ENCODE peak calls at places on chromosomes 5 and 9, in nine cellular contexts. S is progenitor cell of endocrine pancreas, Y is stomach, H is pancreas, Q is nephron progenitor cell, B is neural progenitor cell, A is omental fat pad, R is HFFc6, P is tibial nerve. N is an unnamed sample.

GRCh38 chr9:17219261-17219660 is 84.4 kb downstream of the CNTLN start:
- DNase-seq in S (no peak), Y (no peak), H (no peak), Q (no peak), B (no peak), A (no peak), R (no peak), P (no peak), N (no peak)

GRCh38 chr9:124369236-124369797 is 45.9 kb downstream of the PSMB7 start:
- DNase-seq in S (no peak), Y (no peak), H (no peak), Q (no peak), B (no peak), A (no peak), R (no peak), P (no peak), N (no peak)

GRCh38 chr5:62183727-62184126 is 122.3 kb upstream of the KIF2A start:
- DNase-seq in S (no peak), Y (no peak), H (no peak), Q (no peak), B (no peak), A (no peak), R (no peak), P (no peak), N (no peak)

GRCh38 chr5:74056789-74057164 is 430.8 kb downstream of the ARHGEF28 start:
- DNase-seq in S (no peak), Y (peak), H (peak), Q (no peak), B (no peak), A (no peak), R (peak), P (no peak), N (no peak)

GRCh38 chr5:75405296-75405695 is 68.3 kb downstream of the HMGCR start:
- DNase-seq in S (no peak), Y (no peak), H (no peak), Q (no peak), B (no peak), A (no peak), R (peak), P (no peak), N (no peak)

GRCh38 chr5:16737620-16738364 is 121.0 kb upstream of the RETREG1 start:
- DNase-seq in S (no peak), Y (no peak), H (no peak), Q (no peak), B (peak), A (no peak), R (no peak), P (no peak), N (no peak)

GRCh38 chr9:20191239-20191840 is 402.5 kb upstream of the SLC24A2 start:
- DNase-seq in S (no peak), Y (no peak), H (no peak), Q (no peak), B (no peak), A (no peak), R (peak), P (no peak), N (no peak)

GRCh38 chr9:134995792-134996120 is 78.0 kb upstream of the FCN1 start:
- DNase-seq in S (no peak), Y (no peak), H (no peak), Q (no peak), B (no peak), A (no peak), R (no peak), P (no peak), N (no peak)

GRCh38 chr5:161002571-161003074 is 150.6 kb upstream of the ATP10B start:
- DNase-seq in S (no peak), Y (no peak), H (no peak), Q (no peak), B (no peak), A (no peak), R (no peak), P (no peak), N (no peak)

GRCh38 chr9:90100014-90100413 is 495.2 kb downstream of the GADD45G start:
- DNase-seq in S (no peak), Y (no peak), H (no peak), Q (no peak), B (no peak), A (no peak), R (no peak), P (no peak), N (no peak)

GRCh38 chr9:22986556-22986955 is 539.9 kb downstream of the DMRTA1 start:
- DNase-seq in S (no peak), Y (no peak), H (no peak), Q (no peak), B (peak), A (no peak), R (no peak), P (no peak), N (no peak)
- TF ChIP-seq CTCF in S (peak), Y (no peak), H (no peak), Q (no peak), B (peak), A (no peak), R (peak), P (no peak), N (no peak)

GRCh38 chr5:41638685-41639084 is 128.3 kb upstream of the PLCXD3 start:
- DNase-seq in S (no peak), Y (no peak), H (no peak), Q (no peak), B (no peak), A (no peak), R (no peak), P (no peak), N (no peak)

GRCh38 chr5:41637869-41638268 is 127.5 kb upstream of the PLCXD3 start:
- DNase-seq in S (no peak), Y (no peak), H (no peak), Q (no peak), B (no peak), A (no peak), R (no peak), P (no peak), N (no peak)

GRCh38 chr5:41641621-41642020 is 131.2 kb upstream of the PLCXD3 start:
- DNase-seq in S (no peak), Y (no peak), H (no peak), Q (no peak), B (no peak), A (no peak), R (peak), P (no peak), N (no peak)

GRCh38 chr5:41637424-41637823 is 127.0 kb upstream of the PLCXD3 start:
- DNase-seq in S (no peak), Y (no peak), H (no peak), Q (no peak), B (peak), A (no peak), R (no peak), P (no peak), N (no peak)

DNA sequence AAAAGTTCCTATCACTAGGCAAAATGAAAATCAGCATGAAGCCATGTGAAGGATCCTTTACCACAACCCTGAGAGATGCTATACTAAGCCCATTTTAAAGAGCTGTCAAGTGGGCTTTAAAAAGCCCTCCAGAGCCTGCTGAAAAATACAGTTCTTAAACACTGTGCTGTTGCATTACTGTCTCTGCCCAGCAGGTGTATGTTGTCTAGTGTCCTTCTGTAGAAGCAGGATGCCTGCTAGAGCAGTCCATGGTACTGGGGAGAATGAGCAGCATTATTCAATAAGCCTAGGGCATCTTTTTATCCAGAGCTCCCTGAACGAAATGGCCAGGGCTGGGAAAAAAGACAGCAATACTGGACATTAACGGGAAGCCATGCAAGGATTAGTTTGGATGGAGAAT is 126.2 kb upstream of the PLCXD3 start:
- DNase-seq in S (no peak), Y (no peak), H (no peak), Q (peak), B (peak), A (no peak), R (peak), P (no peak), N (no peak)
- TF ChIP-seq CTCF in S (peak), Y (no peak), H (no peak), Q (peak), B (peak), A (no peak), R (peak), P (no peak), N (no peak)

GRCh38 chr9:129624947-129625346 is 1.0 kb upstream of the NTMT1 start:
- DNase-seq in S (no peak), Y (no peak), H (no peak), Q (no peak), B (no peak), A (no peak), R (no peak), P (no peak), N (no peak)

GRCh38 chr9:129627556-129628492 is 1.9 kb downstream of the NTMT1 start:
- DNase-seq in S (no peak), Y (no peak), H (no peak), Q (no peak), B (no peak), A (no peak), R (no peak), P (no peak), N (no peak)

GRCh38 chr9:129624168-129624759 is 1.7 kb upstream of the NTMT1 start:
- DNase-seq in S (peak), Y (peak), H (peak), Q (peak), B (peak), A (peak), R (peak), P (peak), N (peak)

GRCh38 chr9:129626944-129627297 is 958 bp downstream of the NTMT1 start:
- DNase-seq in S (no peak), Y (no peak), H (no peak), Q (no peak), B (no peak), A (no peak), R (peak), P (no peak), N (no peak)

GRCh38 chr9:129626079-129626943 is at the start of gene NTMT1:
- DNase-seq in S (peak), Y (peak), H (peak), Q (peak), B (peak), A (peak), R (peak), P (peak), N (peak)
- TF ChIP-seq CTCF in S (no peak), Y (no peak), H (no peak), Q (no peak), B (no peak), A (no peak), R (no peak), P (no peak), N (no peak)

GRCh38 chr9:69223605-69224004 is 49.5 kb downstream of the TJP2 start:
- DNase-seq in S (peak), Y (no peak), H (no peak), Q (peak), B (peak), A (no peak), R (peak), P (no peak), N (peak)
- TF ChIP-seq CTCF in S (peak), Y (no peak), H (no peak), Q (peak), B (peak), A (no peak), R (peak), P (peak), N (peak)

GRCh38 chr5:139475865-139476651 is 5.3 kb downstream of the SMIM33 start:
- DNase-seq in S (no peak), Y (no peak), H (no peak), Q (no peak), B (no peak), A (no peak), R (no peak), P (no peak), N (no peak)

GRCh38 chr5:139472410-139473030 is 1.7 kb downstream of the SMIM33 start:
- DNase-seq in S (no peak), Y (no peak), H (no peak), Q (no peak), B (no peak), A (no peak), R (no peak), P (no peak), N (no peak)

GRCh38 chr5:139474815-139475791 is 4.3 kb downstream of the SMIM33 start:
- DNase-seq in S (no peak), Y (no peak), H (no peak), Q (no peak), B (no peak), A (no peak), R (peak), P (peak), N (no peak)

GRCh38 chr5:139473105-139473504 is 2.3 kb downstream of the SMIM33 start:
- DNase-seq in S (no peak), Y (no peak), H (no peak), Q (peak), B (peak), A (no peak), R (no peak), P (no peak), N (no peak)

GRCh38 chr5:139473565-139473964 is 2.8 kb downstream of the SMIM33 start:
- DNase-seq in S (no peak), Y (no peak), H (no peak), Q (no peak), B (no peak), A (no peak), R (no peak), P (no peak), N (no peak)
- TF ChIP-seq CTCF in S (no peak), Y (no peak), H (no peak), Q (no peak), B (no peak), A (no peak), R (peak), P (no peak), N (no peak)

DNA sequence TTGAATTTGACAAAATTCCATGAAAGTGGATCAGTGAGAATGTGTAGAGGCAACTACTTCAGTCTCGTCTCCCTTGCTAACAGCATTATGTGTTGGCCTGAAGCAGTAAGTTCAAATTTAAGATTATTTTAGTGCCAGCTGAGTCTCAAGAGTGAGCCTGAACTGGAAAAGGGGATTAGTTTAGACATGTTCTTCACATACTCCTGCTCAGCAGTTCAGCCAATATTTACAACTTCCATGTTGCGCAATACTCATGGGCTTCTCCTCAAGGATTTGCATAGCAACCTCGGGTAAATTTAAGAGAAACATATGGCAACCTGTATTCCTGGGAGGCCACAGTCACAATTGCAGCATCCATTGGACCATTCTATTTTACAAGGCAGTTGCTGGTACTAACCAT is 553.8 kb downstream of the PTPRD start:
- DNase-seq in S (no peak), Y (no peak), H (no peak), Q (peak), B (no peak), A (no peak), R (peak), P (no peak), N (no peak)
- TF ChIP-seq CTCF in S (no peak), Y (no peak), H (no peak), Q (no peak), B (no peak), A (no peak), R (no peak), P (no peak), N (no peak)

GRCh38 chr5:141826674-141827073 is 51.5 kb downstream of the PCDH1 start:
- DNase-seq in S (no peak), Y (no peak), H (no peak), Q (no peak), B (no peak), A (no peak), R (no peak), P (no peak), N (no peak)

GRCh38 chr5:141825241-141825671 is 53.0 kb downstream of the PCDH1 start:
- DNase-seq in S (no peak), Y (no peak), H (no peak), Q (no peak), B (no peak), A (no peak), R (no peak), P (no peak), N (no peak)

GRCh38 chr5:141828162-141828561 is 50.0 kb downstream of the PCDH1 start:
- DNase-seq in S (no peak), Y (no peak), H (no peak), Q (no peak), B (no peak), A (no peak), R (no peak), P (no peak), N (no peak)

GRCh38 chr5:141824717-141825116 is 53.5 kb downstream of the PCDH1 start:
- DNase-seq in S (no peak), Y (no peak), H (no peak), Q (no peak), B (no peak), A (no peak), R (no peak), P (no peak), N (no peak)

DNA sequence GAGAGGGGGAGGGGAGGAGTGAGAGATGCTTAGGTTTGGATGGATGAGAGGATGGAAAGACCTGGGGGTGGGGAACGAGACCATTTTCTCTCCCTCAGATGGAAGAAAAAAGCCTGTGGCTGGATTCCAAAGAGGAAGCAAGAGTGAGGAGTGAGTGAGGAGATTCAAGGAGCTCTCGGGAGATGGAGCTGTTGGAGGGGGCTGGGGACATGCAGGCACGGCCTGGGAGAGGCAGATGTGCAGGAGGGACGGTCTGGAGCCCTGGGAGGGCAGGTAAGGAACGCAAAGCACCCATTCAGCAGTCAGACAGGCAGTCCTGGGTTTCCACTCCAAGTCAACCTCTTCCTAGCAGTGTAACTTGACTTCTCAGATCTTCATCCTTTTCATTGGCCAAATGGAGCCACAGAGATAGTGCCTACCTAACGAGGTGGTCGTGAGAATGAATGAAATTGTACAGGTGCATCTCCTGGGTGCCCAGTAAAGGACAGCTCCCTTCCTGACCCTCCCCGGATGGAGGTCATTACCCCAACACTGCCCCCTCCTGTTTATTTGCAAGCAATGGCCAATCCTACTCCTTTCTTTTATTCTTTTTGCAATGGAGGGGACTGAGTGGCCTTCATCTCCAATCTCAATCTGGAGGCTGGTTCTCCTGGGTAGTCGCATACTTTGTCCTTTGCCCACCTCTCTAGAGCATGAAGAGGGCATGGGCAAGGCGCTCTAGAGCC is 52.2 kb downstream of the PCDH1 start:
- DNase-seq in S (no peak), Y (no peak), H (no peak), Q (no peak), B (peak), A (no peak), R (no peak), P (no peak), N (no peak)
- TF ChIP-seq CTCF in S (peak), Y (no peak), H (no peak), Q (peak), B (peak), A (no peak), R (peak), P (no peak), N (peak)